ENCODE peak calls at places on chromosomes 4 and X, in ten cellular contexts. A is CD4-positive, alpha-beta T cell; K is keratinocyte; E is fibroblast of lung; Z is psoas muscle; V is Peyer's patch; H is esophagus muscularis mucosa; W is MM.1S; B is SK-N-SH; O is left ventricle myocardium inferior. Q is an unnamed sample.

GRCh38 chr4:185721190-185721948 is 90.6 kb downstream of the SORBS2 start:
- DNase-seq in A (no peak), K (no peak), E (no peak), Z (no peak), V (no peak), H (no peak), W (no peak), B (no peak), O (no peak), Q (no peak)

GRCh38 chr4:143438710-143439109 is 74.8 kb upstream of the SMARCA5 start:
- DNase-seq in A (no peak), K (no peak), E (no peak), Z (no peak), V (no peak), H (no peak), W (no peak), B (no peak), O (no peak), Q (no peak)

GRCh38 chr4:82372502-82372873 is 1.3 kb downstream of the HNRNPD start:
- DNase-seq in A (peak; percentile 35), K (no peak), E (no peak), Z (peak; percentile 58), V (peak; percentile 53), H (no peak), W (peak; percentile 65), B (peak; percentile 37), O (no peak), Q (peak; percentile 41)

GRCh38 chr4:123158576-123158975 is 236.2 kb upstream of the NUDT6 start:
- DNase-seq in A (no peak), K (no peak), E (no peak), Z (no peak), V (no peak), H (no peak), W (no peak), B (no peak), O (no peak), Q (no peak)

GRCh38 chrX:12245650-12246645 is 107.7 kb downstream of the FRMPD4 start:
- DNase-seq in A (no peak), K (no peak), E (peak; percentile 59), Z (no peak), V (no peak), H (no peak), W (no peak), B (no peak), O (no peak), Q (no peak)

GRCh38 chr4:95165926-95166524 is 382.7 kb downstream of the UNC5C start:
- DNase-seq in A (peak; percentile 9), K (peak; percentile 15), E (peak; percentile 68), Z (no peak), V (no peak), H (no peak), W (peak; percentile 50), B (peak; percentile 59), O (no peak), Q (no peak)

GRCh38 chrX:12947545-12948235 is 27.2 kb upstream of the TMSB4X start:
- DNase-seq in A (no peak), K (no peak), E (no peak), Z (no peak), V (no peak), H (no peak), W (no peak), B (no peak), O (no peak), Q (no peak)

GRCh38 chr4:157172011-157172410 is 48.5 kb upstream of the GRIA2 start:
- DNase-seq in A (no peak), K (no peak), E (peak; percentile 23), Z (no peak), V (no peak), H (no peak), W (no peak), B (no peak), O (no peak), Q (no peak)

GRCh38 chrX:71181558-71181909 is 36.9 kb downstream of the NLGN3 start:
- DNase-seq in A (peak; percentile 15), K (no peak), E (no peak), Z (no peak), V (peak; percentile 40), H (no peak), W (peak; percentile 52), B (peak; percentile 41), O (no peak), Q (no peak)

GRCh38 chrX:71454222-71454621 is 78.7 kb upstream of the OGT start:
- DNase-seq in A (no peak), K (no peak), E (peak; percentile 34), Z (no peak), V (no peak), H (no peak), W (no peak), B (no peak), O (no peak), Q (no peak)

GRCh38 chrX:154354013-154354412 is 20.4 kb downstream of the FLNA start:
- DNase-seq in A (no peak), K (no peak), E (no peak), Z (no peak), V (no peak), H (no peak), W (no peak), B (no peak), O (peak; percentile 9), Q (no peak)

GRCh38 chr4:75844151-75844662 is 58.0 kb downstream of the PPEF2 start:
- DNase-seq in A (no peak), K (no peak), E (peak; percentile 96), Z (no peak), V (no peak), H (no peak), W (no peak), B (no peak), O (no peak), Q (no peak)

GRCh38 chr4:109879081-109879480 is 31.2 kb downstream of the LRIT3 start:
- DNase-seq in A (no peak), K (no peak), E (no peak), Z (no peak), V (no peak), H (no peak), W (no peak), B (no peak), O (no peak), Q (no peak)

GRCh38 chrX:154525606-154526490 is 9.8 kb upstream of the FAM3A start:
- DNase-seq in A (no peak), K (no peak), E (no peak), Z (no peak), V (no peak), H (no peak), W (no peak), B (no peak), O (no peak), Q (no peak)

GRCh38 chr4:4284827-4285618 is 4.9 kb downstream of the LYAR start:
- DNase-seq in A (no peak), K (no peak), E (peak; percentile 21), Z (no peak), V (peak; percentile 8), H (no peak), W (no peak), B (no peak), O (no peak), Q (no peak)

GRCh38 chrX:123740006-123740405 is 7.2 kb upstream of the THOC2 start:
- DNase-seq in A (no peak), K (no peak), E (no peak), Z (no peak), V (no peak), H (no peak), W (no peak), B (no peak), O (no peak), Q (no peak)

GRCh38 chr4:24551492-24552330 is 32.6 kb downstream of the DHX15 start:
- DNase-seq in A (no peak), K (no peak), E (peak; percentile 75), Z (no peak), V (no peak), H (no peak), W (no peak), B (no peak), O (no peak), Q (no peak)
- TF ChIP-seq CTCF in A (peak; percentile 43), K (no peak), E (peak; percentile 43), Z (peak; percentile 37), V (peak; percentile 27), H (no peak), W (peak; percentile 33), B (peak; percentile 73), O (peak; percentile 45), Q (no peak)

DNA sequence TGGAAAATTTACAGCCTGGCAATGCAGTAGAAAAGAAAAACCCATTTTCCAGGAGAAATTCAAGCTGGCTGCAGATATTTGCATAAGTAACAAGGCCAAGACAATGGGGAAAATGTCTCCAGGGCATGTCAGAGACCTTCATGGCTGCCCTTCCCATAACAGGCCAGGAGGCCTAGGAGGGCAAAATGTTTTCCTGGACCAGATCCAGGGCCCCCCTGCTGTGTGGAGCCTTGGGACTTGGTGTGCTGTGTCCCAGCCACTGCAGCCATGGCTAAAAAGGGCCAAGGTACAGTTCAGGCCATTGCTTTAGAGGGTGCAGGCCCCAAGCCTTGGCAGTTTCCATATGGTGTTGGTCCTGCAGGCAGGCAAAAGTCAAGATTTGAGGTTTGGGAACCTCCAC is 29.8 kb downstream of the SOX3 start:
- DNase-seq in A (no peak), K (no peak), E (no peak), Z (no peak), V (no peak), H (no peak), W (no peak), B (no peak), O (no peak), Q (no peak)
- H3K27me3 ChIP-seq in A (no peaks in the 10 kb centered on the region), K (no peaks in the 10 kb centered on the region), E (no peaks in the 10 kb centered on the region), Z (no peaks in the 10 kb centered on the region), V (no peaks in the 10 kb centered on the region), H (no peaks in the 10 kb centered on the region), W (no peaks in the 10 kb centered on the region), B (no peaks in the 10 kb centered on the region), O (no peaks in the 10 kb centered on the region), Q (no peaks in the 10 kb centered on the region)

DNA sequence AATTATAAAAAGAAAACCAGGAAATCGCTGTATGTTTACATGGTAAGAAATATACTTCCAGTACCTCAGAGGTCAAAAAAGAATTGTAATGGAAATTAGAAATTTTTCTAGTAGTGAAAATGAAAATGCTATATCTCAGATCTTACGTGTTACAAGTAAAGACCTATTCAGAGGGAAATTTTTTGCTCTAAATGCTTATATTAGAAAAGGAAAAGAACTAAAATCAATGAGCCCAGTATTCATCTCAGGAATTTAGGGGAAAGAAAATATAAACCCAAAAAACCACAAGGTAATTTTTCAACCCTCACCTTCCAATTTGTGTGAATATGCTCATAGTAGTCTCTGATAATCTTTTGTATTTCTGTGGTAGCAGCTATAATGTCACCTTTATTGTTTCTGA is 145.6 kb downstream of the RAP1GDS1 start:
- DNase-seq in A (no peak), K (no peak), E (no peak), Z (no peak), V (no peak), H (no peak), W (no peak), B (no peak), O (no peak), Q (no peak)
- H3K27ac ChIP-seq in A (no peak overlapping the region), K (no peak overlapping the region), E (no peak overlapping the region), Z (no peak overlapping the region), V (no peak overlapping the region), H (no peak overlapping the region), W (no peak overlapping the region), B (no peak overlapping the region), O (no peak overlapping the region), Q (no peak overlapping the region)

DNA sequence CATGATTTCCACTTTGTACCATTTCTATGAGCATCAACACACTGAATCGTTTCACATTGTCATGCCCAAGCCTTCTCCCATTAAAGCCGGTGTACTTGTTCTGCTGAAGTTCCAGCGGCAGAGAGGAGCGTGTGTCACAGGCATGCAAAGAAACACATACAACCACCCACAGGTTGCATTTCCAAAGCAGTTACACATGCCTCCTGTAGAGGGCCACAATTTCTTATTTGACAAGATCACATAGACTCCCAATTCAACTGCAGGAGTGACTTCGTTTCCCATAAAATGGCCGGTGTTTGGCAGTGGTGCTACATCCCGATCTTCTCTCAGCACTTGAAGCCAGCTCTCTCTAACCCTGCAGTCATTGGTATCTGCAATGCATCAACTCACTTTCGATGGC is 992.6 kb downstream of the NLGN4X start:
- DNase-seq in A (no peak), K (no peak), E (no peak), Z (no peak), V (no peak), H (no peak), W (peak; percentile 74), B (peak; percentile 8), O (no peak), Q (no peak)
- TF ChIP-seq CTCF in A (no peak), K (peak; percentile 1), E (no peak), Z (no peak), V (no peak), H (no peak), W (peak; percentile 57), B (peak; percentile 10), O (no peak), Q (no peak)

Q was measured in heart right ventricle.